ENCODE peak calls at places on chromosomes 5 and 9, in four cellular contexts. Y, N, H and O are unnamed samples.

GRCh38 chr9:105389789-105390188 is 58.0 kb upstream of the FSD1L start:
- DNase-seq in Y (no peak), H (no peak), N (no peak), O (no peak)

GRCh38 chr5:171270136-171270535 is 38.9 kb upstream of the TLX3 start:
- DNase-seq in H (no peak), N (no peak), Y (no peak), O (no peak)

GRCh38 chr5:173333900-173334685 is 5.9 kb upstream of the STC2 start:
- DNase-seq in H (no peak), Y (no peak), N (no peak), O (no peak)

GRCh38 chr9:136052433-136052880 is 42.6 kb downstream of the NACC2 start:
- DNase-seq in H (peak), N (no peak), Y (no peak), O (peak)

GRCh38 chr5:95822038-95822407 is 503 bp downstream of the GLRX start:
- DNase-seq in H (no peak), Y (peak), N (no peak), O (peak)

GRCh38 chr5:91403404-91403803 is 20.3 kb upstream of the ARRDC3 start:
- DNase-seq in N (no peak), H (no peak), Y (no peak), O (no peak)

GRCh38 chr9:132125361-132125760 is 36.5 kb upstream of the NTNG2 start:
- DNase-seq in H (no peak), Y (no peak), N (no peak), O (no peak)

GRCh38 chr9:111423389-111423788 is 60.8 kb downstream of the ECPAS start:
- DNase-seq in N (no peak), H (no peak), Y (no peak), O (no peak)

GRCh38 chr9:107043886-107044285 is 180.9 kb downstream of the ZNF462 start:
- DNase-seq in N (no peak), H (no peak), Y (no peak), O (no peak)

GRCh38 chr9:27856054-27856453 is 282.8 kb upstream of the C9orf72 start:
- DNase-seq in N (no peak), H (no peak), Y (no peak), O (no peak)

GRCh38 chr9:68545033-68545705 is 4.5 kb upstream of the TMEM252 start:
- DNase-seq in H (no peak), N (peak), Y (no peak), O (no peak)

GRCh38 chr5:176446884-176447537 is 1.2 kb upstream of the FAF2 start:
- DNase-seq in Y (no peak), H (no peak), N (no peak), O (no peak)

GRCh38 chr9:86287013-86287412 is 4.7 kb upstream of the ISCA1 start:
- DNase-seq in N (no peak), Y (peak), H (peak), O (peak)

GRCh38 chr9:97468658-97469448 is 32.6 kb upstream of the TMOD1 start:
- DNase-seq in H (peak), Y (peak), N (peak), O (peak)

GRCh38 chr9:70389642-70390266 is 24.7 kb downstream of the KLF9 start:
- DNase-seq in H (no peak), N (no peak), Y (no peak), O (no peak)

GRCh38 chr9:99305820-99306811 is 84.0 kb downstream of the SEC61B start:
- DNase-seq in H (no peak), Y (no peak), N (no peak), O (no peak)

GRCh38 chr9:79341561-79341960 is 230.2 kb upstream of the TLE4 start:
- DNase-seq in H (no peak), Y (no peak), N (no peak), O (no peak)

GRCh38 chr5:1125030-1125357 is 13.1 kb upstream of the SLC12A7 start:
- DNase-seq in H (no peak), N (no peak), Y (no peak), O (no peak)

GRCh38 chr9:128323192-128323730 is 622 bp downstream of the COQ4 start:
- DNase-seq in N (no peak), H (no peak), Y (no peak), O (no peak)

GRCh38 chr9:77820293-77820954 is 172.3 kb upstream of the GNA14 start:
- DNase-seq in Y (no peak), N (no peak), H (no peak), O (peak)

GRCh38 chr5:6787941-6788340 is 74.7 kb downstream of the TENT4A start:
- DNase-seq in N (no peak), Y (no peak), H (no peak), O (no peak)

GRCh38 chr5:150659360-150660107 is 1.5 kb upstream of the MYOZ3 start:
- DNase-seq in H (no peak), Y (no peak), N (no peak), O (no peak)

GRCh38 chr5:150656191-150657132 is 4.6 kb upstream of the MYOZ3 start:
- DNase-seq in N (peak), H (peak), Y (peak), O (peak)

GRCh38 chr5:150660108-150660831 is 781 bp upstream of the MYOZ3 start:
- DNase-seq in Y (no peak), H (no peak), N (no peak), O (no peak)

GRCh38 chr5:150658699-150659265 is 2.3 kb upstream of the MYOZ3 start:
- DNase-seq in Y (no peak), N (no peak), H (no peak), O (no peak)

DNA sequence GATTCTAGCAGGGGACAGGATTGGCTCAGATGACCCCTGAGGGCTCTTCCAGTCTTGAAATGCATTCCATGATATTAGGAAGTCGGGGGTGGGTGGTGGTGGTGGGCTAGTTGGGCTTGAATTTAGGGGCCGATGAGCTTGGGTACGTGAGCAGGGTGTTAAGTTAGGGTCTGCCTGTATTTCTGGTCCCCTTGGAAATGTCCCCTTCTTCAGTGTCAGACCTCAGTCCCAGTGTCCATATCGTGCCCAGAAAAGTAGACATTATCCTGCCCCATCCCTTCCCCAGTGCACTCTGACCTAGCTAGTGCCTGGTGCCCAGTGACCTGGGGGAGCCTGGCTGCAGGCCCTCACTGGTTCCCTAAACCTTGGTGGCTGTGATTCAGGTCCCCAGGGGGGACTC is 2.9 kb upstream of the MYOZ3 start:
- DNase-seq in H (no peak), N (no peak), Y (no peak), O (no peak)
- TF ChIP-seq BHLHE40 in H (no peak), N (no peak), Y (no peak), O (no peak)

DNA sequence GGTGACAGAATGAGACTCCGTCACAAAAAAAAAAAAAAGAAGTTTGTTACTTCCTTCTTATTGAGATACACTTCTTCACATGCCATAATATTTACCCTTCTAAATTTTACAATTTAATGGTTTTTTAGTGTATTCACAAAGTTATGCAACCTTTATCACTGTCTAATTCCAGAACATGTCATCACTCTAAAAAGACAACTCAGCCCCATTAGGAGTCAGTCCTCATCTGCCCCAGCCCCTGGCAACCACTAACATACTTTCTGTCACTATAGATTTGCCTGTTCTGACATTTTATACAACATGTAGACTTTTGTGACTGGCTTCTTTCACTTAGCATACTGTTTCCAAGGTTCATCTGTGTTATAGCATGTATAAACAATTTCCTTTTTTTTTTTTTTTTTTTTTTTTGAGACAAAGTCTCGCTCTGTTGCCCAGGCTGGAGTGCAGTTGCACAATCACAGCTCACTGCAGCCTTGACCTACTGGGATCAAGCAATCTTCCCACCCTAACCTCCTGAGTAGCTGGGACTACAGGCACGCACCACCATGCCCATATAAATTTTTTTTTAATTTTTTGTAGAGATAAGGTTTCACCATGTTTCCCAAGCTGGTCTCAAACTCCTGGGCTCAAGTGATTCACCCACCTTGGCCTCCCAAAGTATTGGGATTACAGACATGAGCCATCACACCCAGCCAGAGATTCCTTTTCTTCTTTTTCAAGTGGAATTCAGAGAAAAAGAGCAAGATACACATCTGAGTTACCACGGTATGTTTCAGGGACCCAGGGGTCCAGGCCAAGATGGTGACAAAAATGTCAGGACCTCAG is 17.9 kb downstream of the AQP3 start:
- DNase-seq in Y (no peak), N (no peak), H (no peak), O (no peak)
- TF ChIP-seq BHLHE40 in Y (no peak), N (no peak), H (no peak), O (no peak)

DNA sequence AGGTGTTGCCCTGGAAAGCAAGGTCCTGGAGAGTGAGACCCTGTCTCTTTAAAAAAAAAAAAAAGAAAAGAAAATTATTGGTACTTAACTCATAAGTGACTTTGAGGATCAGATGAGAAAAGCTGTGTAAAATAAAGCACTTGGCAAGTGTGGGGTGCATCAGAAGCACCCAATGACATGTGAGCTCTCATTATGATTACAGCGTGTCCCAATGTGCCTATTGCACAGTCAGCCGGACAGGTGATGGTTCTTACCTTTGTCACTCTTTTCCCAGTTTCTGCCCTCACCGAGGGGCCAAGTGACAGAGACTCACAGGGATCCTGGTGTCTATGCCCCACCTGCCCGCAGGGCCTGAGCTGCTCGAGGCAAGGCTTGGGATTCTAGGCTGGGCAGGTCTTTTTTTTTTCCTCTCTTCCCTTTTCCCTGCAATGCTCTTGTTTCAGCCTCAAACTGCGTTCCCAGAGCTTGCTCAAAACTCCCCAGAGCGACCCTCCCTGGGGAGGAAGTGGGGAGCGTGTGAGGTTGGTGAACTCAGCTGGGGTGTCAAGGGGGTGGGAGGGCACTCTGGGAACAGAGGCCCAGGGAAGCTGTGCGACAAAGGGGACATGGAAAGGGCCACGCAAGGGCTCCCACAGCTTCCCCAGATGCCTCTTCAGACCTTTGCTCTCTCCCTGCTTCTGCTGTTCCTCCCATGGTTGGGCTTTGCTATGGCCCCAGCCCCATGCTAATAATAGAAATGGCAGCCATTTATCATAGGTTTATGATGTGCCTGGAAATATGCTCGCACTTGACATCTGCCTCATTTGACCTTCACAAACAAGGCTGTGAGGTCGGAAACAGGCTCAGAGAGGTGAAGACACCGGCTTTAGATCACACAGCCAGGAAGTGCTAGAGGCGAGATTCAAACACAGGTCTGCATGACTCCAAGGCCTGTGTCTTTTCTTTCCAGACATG is 40.7 kb upstream of the IL17B start:
- DNase-seq in H (no peak), Y (no peak), N (no peak), O (no peak)
- TF ChIP-seq BHLHE40 in H (no peak), Y (no peak), N (no peak), O (no peak)

GRCh38 chr5:162567644-162568043 is 500.1 kb downstream of the GABRG2 start:
- DNase-seq in N (no peak), H (no peak), Y (no peak), O (no peak)
- TF ChIP-seq BHLHE40 in N (no peak), H (no peak), Y (no peak), O (no peak)

DNA sequence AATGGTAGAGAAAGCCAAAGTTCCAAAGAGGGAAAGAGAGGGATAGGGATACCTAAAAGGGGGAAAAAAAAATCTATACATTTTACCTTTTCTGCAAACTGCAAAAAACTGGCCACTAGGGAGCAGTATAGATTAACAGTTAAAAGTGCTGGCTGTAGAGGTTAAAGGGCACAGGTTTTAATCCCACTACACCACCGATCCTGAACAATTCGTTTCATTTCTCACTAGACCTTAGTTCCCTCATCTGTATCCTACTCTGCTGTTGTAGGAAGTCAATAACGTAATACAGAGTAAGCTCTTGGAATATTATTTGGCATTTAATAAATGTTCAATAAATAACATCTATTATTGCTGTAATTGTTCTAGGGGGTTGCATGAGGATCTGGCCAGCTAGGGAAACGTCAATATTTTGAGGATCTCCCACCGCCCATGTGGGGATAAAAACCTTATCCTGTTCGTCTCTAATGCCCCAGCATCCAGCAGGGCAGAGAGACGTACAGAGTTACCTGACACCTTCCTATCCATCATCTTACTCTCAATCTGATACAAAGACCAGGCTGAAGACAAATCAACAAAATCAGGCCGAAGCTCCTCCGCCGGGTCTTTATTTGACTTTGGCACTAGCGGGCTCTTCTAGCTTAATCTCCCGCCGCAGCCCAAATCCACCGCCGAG is 762 bp downstream of the CDC26 start:
- DNase-seq in H (peak), Y (peak), N (peak), O (peak)
- TF ChIP-seq BHLHE40 in H (no peak), Y (no peak), N (no peak), O (no peak)